ENCODE peak calls at places on chromosomes 5 and 9, in six cellular contexts. K is ovary, W is mesenchymal stem cell, E is stomach, Q is A673, A is aorta. H is an unnamed sample. For H3K4me1, the result is how much of the 10 kb centered on the place peaks cover.

GRCh38 chr5:50709471-50709870 is 43.0 kb downstream of the PARP8 start:
- DNase-seq in A (no peak), K (no peak), E (no peak), Q (no peak), W (peak), H (no peak)

GRCh38 chr5:153753645-153754432 is 263.4 kb downstream of the GRIA1 start:
- DNase-seq in Q (no peak), W (no peak), E (no peak), K (no peak), A (no peak), H (no peak)

GRCh38 chr5:72066658-72067057 is 40.6 kb upstream of the MAP1B start:
- DNase-seq in Q (no peak), K (no peak), E (no peak), A (no peak), W (peak), H (no peak)

GRCh38 chr9:35688558-35689350 is 971 bp downstream of the TPM2 start:
- DNase-seq in K (no peak), E (no peak), A (no peak), Q (peak), W (peak), H (no peak)

GRCh38 chr5:133828727-133829126 is 139.7 kb downstream of the C5orf15 start:
- DNase-seq in E (no peak), W (no peak), K (no peak), Q (no peak), A (no peak), H (no peak)

GRCh38 chr5:157165668-157166067 is 396 bp downstream of the GARIN3 start:
- DNase-seq in K (no peak), A (no peak), E (no peak), Q (no peak), W (no peak), H (no peak)

GRCh38 chr9:21672762-21673161 is 129.7 kb upstream of the MTAP start:
- DNase-seq in Q (no peak), W (no peak), A (no peak), K (no peak), E (no peak), H (no peak)

GRCh38 chr9:93948456-93949072 is 6.6 kb downstream of the BARX1 start:
- DNase-seq in Q (no peak), E (no peak), K (no peak), W (no peak), A (no peak), H (no peak)

GRCh38 chr9:121842612-121842978 is 191.2 kb downstream of the DAB2IP start:
- DNase-seq in K (no peak), W (peak), Q (no peak), A (no peak), E (no peak), H (no peak)

GRCh38 chr5:1315709-1316587 is 21.1 kb upstream of the TERT start:
- DNase-seq in Q (no peak), E (peak), A (peak), K (no peak), W (no peak), H (no peak)

GRCh38 chr9:116935149-116935897 is 248.2 kb downstream of the TRIM32 start:
- DNase-seq in W (no peak), K (no peak), E (no peak), A (no peak), Q (no peak), H (no peak)

GRCh38 chr5:168528521-168529360 is at the start of gene FBLL1:
- DNase-seq in A (no peak), E (no peak), W (peak), K (peak), Q (peak), H (no peak)

GRCh38 chr5:126446498-126447224 is 23.5 kb downstream of the GRAMD2B start:
- DNase-seq in Q (no peak), E (no peak), A (no peak), W (peak), K (no peak), H (no peak)

GRCh38 chr9:71237051-71237450 is 115.6 kb upstream of the TRPM3 start:
- DNase-seq in W (no peak), E (no peak), A (no peak), K (no peak), Q (no peak), H (no peak)

GRCh38 chr9:7150153-7150890 is 392.5 kb downstream of the KDM4C start:
- DNase-seq in K (no peak), A (no peak), W (no peak), Q (no peak), E (no peak), H (no peak)

GRCh38 chr9:84024041-84024575 is 43.5 kb downstream of the RMI1 start:
- DNase-seq in A (no peak), Q (no peak), W (no peak), K (no peak), E (no peak), H (no peak)

GRCh38 chr9:135346438-135347050 is 133.0 kb upstream of the PPP1R26 start:
- DNase-seq in K (no peak), W (no peak), A (no peak), Q (no peak), E (no peak), H (no peak)

GRCh38 chr5:51271261-51271660 is 112.0 kb upstream of the ISL1 start:
- DNase-seq in Q (peak), E (no peak), K (no peak), W (no peak), A (no peak), H (no peak)

GRCh38 chr5:127392762-127393161 is 102.2 kb downstream of the MEGF10 start:
- DNase-seq in K (no peak), Q (no peak), A (no peak), E (no peak), W (no peak), H (no peak)

GRCh38 chr5:171419663-171420428 is 399 bp downstream of the FGF18 start:
- DNase-seq in W (no peak), A (no peak), K (peak), Q (peak), E (peak), H (no peak)

GRCh38 chr5:10513501-10514442 is 50.1 kb upstream of the ANKRD33B start:
- DNase-seq in Q (peak), E (no peak), W (peak), K (no peak), A (peak), H (no peak)

GRCh38 chr9:113523421-113524141 is 60.1 kb downstream of the RGS3 start:
- DNase-seq in K (no peak), A (peak), E (no peak), W (peak), Q (no peak), H (peak)

GRCh38 chr5:124651663-124652513 is 94.6 kb downstream of the ZNF608 start:
- DNase-seq in Q (peak), K (peak), W (peak), A (peak), E (peak), H (peak)

GRCh38 chr9:119365291-119366027 is 3.8 kb downstream of the BRINP1 start:
- DNase-seq in W (peak), Q (peak), A (no peak), E (no peak), K (no peak), H (no peak)

GRCh38 chr5:53464722-53465121 is 15.7 kb upstream of the FST start:
- DNase-seq in K (no peak), E (no peak), A (no peak), W (no peak), Q (no peak), H (no peak)

GRCh38 chr5:56819027-56819881 is 3.9 kb downstream of the MAP3K1 start:
- DNase-seq in K (no peak), Q (peak), A (no peak), W (peak), E (no peak), H (no peak)

GRCh38 chr9:3682186-3682585 is 156.4 kb upstream of the RFX3 start:
- DNase-seq in K (no peak), Q (no peak), A (no peak), E (no peak), W (no peak), H (no peak)

GRCh38 chr9:122158202-122158601 is 1.4 kb downstream of the NDUFA8 start:
- DNase-seq in Q (peak), K (no peak), E (no peak), A (no peak), W (peak), H (no peak)

GRCh38 chr5:66742083-66742895 is 146.1 kb downstream of the MAST4 start:
- DNase-seq in W (no peak), A (no peak), K (peak), Q (peak), E (peak), H (peak)

GRCh38 chr9:134196911-134197310 is 32.5 kb upstream of the RNU6ATAC start:
- DNase-seq in K (peak), Q (no peak), A (peak), E (no peak), W (no peak), H (no peak)

GRCh38 chr5:153782589-153783238 is 256.0 kb downstream of the FAM114A2 start:
- DNase-seq in E (no peak), W (peak), A (no peak), Q (no peak), K (no peak), H (no peak)

GRCh38 chr5:14476791-14477435 is 104.7 kb upstream of the OTULINL start:
- DNase-seq in Q (no peak), W (peak), K (no peak), A (no peak), E (no peak), H (no peak)

GRCh38 chr9:110918316-110919054 is 119.8 kb downstream of the LPAR1 start:
- DNase-seq in W (peak), K (no peak), Q (no peak), E (no peak), A (no peak), H (no peak)
- H3K4me3 ChIP-seq in W (no peak), K (no peak), Q (no peak), E (no peak), A (no peak), H (no peak)

DNA sequence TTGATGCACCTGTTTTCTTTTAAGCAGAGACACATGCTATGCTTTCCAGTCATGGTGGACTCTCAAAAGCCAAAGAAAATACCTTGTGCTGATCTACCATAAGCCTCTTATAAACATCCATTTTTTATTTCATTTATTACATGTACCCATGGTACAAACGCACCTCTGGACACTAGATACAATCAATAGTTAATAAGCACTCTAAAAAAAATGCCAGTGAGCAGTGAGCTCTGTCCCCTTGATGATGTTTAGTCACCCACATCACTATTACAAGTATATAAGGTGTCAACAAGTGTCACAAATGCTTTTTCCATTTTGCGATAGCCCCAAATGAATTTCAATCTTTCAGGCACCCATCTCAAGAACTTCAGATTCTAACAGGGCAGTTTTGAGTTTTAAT is 5.9 kb downstream of the KLF4 start:
- DNase-seq in W (peak), K (no peak), Q (no peak), E (no peak), A (no peak), H (no peak)
- H3K27ac ChIP-seq in W (no peak), K (no peak), Q (no peak), E (no peak), A (no peak), H (no peak)

DNA sequence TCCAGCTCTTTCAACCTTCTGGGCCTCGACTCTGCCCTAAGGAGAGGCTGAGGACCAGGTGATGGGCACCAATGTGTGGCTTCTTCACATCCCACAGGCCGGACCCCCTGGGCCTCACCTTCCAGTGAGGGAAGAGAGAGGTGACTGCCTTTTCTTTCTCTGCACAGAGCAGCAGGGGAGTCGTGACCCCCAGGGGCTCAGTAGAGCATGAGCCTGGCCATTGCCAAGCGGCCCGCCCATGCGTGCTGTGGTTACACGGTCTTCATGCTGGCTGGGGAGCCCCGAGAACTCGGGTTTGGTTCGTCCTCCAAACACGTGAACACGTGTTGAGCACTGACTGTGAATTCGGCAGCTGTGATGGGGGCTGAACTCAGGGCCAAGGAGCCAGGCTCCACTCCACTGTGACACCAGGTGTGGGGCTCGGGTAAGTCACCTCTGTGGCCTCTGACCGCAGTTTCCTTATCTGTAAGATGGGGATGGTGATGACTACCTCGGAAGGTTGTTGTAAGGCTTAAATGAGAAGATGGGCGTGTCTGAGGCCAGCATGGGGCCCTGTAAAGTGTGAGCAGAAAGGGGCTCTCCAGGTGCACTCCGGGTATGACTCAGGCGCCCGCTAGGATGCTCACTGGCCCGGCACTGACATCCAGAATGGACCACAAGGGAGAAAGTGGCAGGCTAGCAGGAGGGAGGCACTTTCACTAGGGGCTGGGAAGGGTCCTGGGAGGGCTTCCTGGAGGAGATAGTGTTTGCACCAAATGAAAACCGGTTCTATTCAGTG is 13.4 kb upstream of the GRHPR start:
- DNase-seq in K (no peak), E (no peak), A (peak), W (no peak), Q (no peak), H (no peak)
- H3K4me1 ChIP-seq in K (under half), E (under half), A (under half), W (under half), Q (under half), H (under half)

GRCh38 chr9:75640250-75640649 is 250.2 kb upstream of the PCSK5 start:
- DNase-seq in K (no peak), W (no peak), Q (no peak), A (no peak), E (no peak), H (no peak)

GRCh38 chr9:75642522-75642921 is 248.0 kb upstream of the PCSK5 start:
- DNase-seq in A (no peak), K (no peak), W (no peak), E (no peak), Q (no peak), H (no peak)

GRCh38 chr9:75633658-75634057 is 256.8 kb upstream of the PCSK5 start:
- DNase-seq in Q (no peak), A (no peak), W (no peak), E (no peak), K (no peak), H (no peak)

DNA sequence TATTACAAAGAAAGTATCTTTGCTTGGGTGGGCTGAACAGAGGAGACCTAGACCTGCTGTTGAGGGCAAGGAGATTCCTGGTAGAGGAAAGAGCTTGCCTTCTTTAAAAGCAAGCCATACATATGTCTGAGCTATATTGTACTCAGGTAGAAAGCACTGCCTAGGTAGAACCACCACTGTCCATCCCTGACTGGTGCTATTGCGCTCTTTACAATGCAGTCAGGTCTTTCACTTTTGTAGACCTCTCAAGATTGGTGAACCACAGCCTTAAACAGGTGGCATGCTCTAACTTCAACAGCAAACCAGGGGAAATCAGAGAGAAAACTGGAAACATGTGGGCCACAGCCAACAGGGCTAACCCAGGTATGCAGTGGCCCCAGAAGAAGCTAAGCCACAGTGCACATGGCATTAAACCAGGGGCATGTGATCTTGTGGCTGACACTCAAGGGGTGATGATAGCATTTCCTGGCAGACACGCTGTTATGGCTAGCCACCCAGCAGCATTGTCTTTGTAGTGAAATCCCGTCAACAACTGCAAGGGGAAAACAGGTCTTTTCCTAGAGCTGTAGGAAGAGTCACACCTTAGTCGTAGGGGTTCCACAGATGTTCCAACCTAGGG is 253.9 kb upstream of the PCSK5 start:
- DNase-seq in A (no peak), Q (no peak), E (no peak), K (no peak), W (no peak), H (peak)
- H3K4me3 ChIP-seq in A (no peak), Q (no peak), E (no peak), K (no peak), W (no peak), H (no peak)

DNA sequence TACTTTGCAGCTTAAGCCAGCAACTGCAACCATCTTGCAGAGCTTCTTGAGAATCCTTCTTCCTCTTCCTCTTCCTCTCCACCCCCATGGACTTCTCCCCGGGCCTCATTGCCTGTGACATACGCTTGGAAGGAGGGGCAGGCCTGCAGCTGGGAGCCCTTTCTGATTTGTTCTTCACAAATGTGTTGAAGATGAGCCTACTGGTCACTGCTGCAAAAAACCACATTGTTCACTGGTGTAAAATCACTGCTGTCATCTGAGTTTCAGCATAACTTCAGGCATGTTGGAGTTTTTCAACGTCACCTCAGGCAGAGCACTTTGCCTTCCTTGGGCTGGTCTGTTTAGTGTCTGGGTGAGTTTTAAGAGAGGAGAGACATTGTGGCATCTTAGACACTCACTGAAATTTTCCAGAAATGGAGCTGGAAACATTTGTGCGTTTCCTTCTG is 7.9 kb downstream of the TJP2 start:
- DNase-seq in E (no peak), A (no peak), K (no peak), Q (no peak), W (peak), H (no peak)
- H3K27ac ChIP-seq in E (peak), A (no peak), K (peak), Q (no peak), W (no peak), H (peak)